ENCODE peak calls at places on chromosomes 2 and 18, in six cellular contexts. U is HTR-8/SVneo; N is islet precursor cell; Q is putamen; J is AG08395; C is activated effector memory CD4-positive, alpha-beta T cell treated with anti-CD3 and anti-CD28 coated beads, Interleukin-2, amount 50 U/mL, for 16 hours. K is an unnamed sample.

GRCh38 chr2:156349161-156349560 is 16.6 kb upstream of the NR4A2 start:
- DNase-seq in U (no peak), J (no peak), C (no peak), N (no peak), Q (no peak), K (no peak)

GRCh38 chr2:234136461-234136860 is 86.0 kb downstream of the SPP2 start:
- DNase-seq in C (no peak), Q (no peak), N (peak; percentile 88), U (no peak), J (no peak), K (no peak)

GRCh38 chr2:55418512-55419235 is 982 bp downstream of the CCDC88A start:
- DNase-seq in C (no peak), N (no peak), J (no peak), U (no peak), Q (no peak), K (no peak)

GRCh38 chr18:79218605-79219195 is 149.5 kb downstream of the ATP9B start:
- DNase-seq in U (no peak), C (no peak), J (no peak), N (no peak), Q (no peak), K (no peak)

GRCh38 chr2:152336103-152336853 is 1.3 kb downstream of the FMNL2 start:
- DNase-seq in J (peak; percentile 30), C (no peak), U (peak; percentile 37), Q (peak; percentile 72), N (peak; percentile 76), K (no peak)

GRCh38 chr2:239830718-239831271 is 194.3 kb downstream of the NDUFA10 start:
- DNase-seq in C (peak; percentile 42), N (no peak), U (no peak), Q (no peak), J (no peak), K (no peak)

GRCh38 chr2:196136151-196136550 is 35.2 kb downstream of the STK17B start:
- DNase-seq in J (no peak), U (no peak), Q (no peak), N (no peak), C (no peak), K (no peak)

GRCh38 chr2:110729106-110729505 is 3.3 kb upstream of the ACOXL start:
- DNase-seq in N (no peak), Q (no peak), J (no peak), C (no peak), U (no peak), K (no peak)